ENCODE peak calls at places on chromosome 4, in ten cellular contexts. One of them, this sample, is unnamed.

GRCh38 chr4:60989141-60989540 is 211.0 kb upstream of the ADGRL3 start:
- DNase-seq in M059J: no peak
- DNase-seq in EL: peak
- DNase-seq in cardiac muscle cell: no peak
- DNase-seq in NCI-H446: no peak
- DNase-seq in activated naive CD8-positive, alpha-beta T cell treated with anti-CD3 and anti-CD28 coated beads, Interleukin-2, amount 50 U/mL, for 24 hours: no peak
- DNase-seq in NCI-H510A: no peak
- DNase-seq in fibroblast of lung: no peak
- DNase-seq in A549: no peak
- DNase-seq in effector CD4-positive, alpha-beta T cell: no peak
- DNase-seq in this sample: no peak

GRCh38 chr4:106287353-106287969 is 28.5 kb downstream of the TBCK start:
- DNase-seq in NCI-H446: no peak
- DNase-seq in cardiac muscle cell: peak
- DNase-seq in fibroblast of lung: peak
- DNase-seq in activated naive CD8-positive, alpha-beta T cell treated with anti-CD3 and anti-CD28 coated beads, Interleukin-2, amount 50 U/mL, for 24 hours: no peak
- DNase-seq in M059J: peak
- DNase-seq in NCI-H510A: peak
- DNase-seq in A549: peak
- DNase-seq in EL: peak
- DNase-seq in effector CD4-positive, alpha-beta T cell: no peak
- DNase-seq in this sample: no peak

GRCh38 chr4:14384824-14385223 is 617.5 kb upstream of the CPEB2 start:
- DNase-seq in M059J: no peak
- DNase-seq in EL: no peak
- DNase-seq in effector CD4-positive, alpha-beta T cell: no peak
- DNase-seq in A549: no peak
- DNase-seq in activated naive CD8-positive, alpha-beta T cell treated with anti-CD3 and anti-CD28 coated beads, Interleukin-2, amount 50 U/mL, for 24 hours: no peak
- DNase-seq in NCI-H446: no peak
- DNase-seq in cardiac muscle cell: no peak
- DNase-seq in NCI-H510A: no peak
- DNase-seq in fibroblast of lung: no peak
- DNase-seq in this sample: no peak

GRCh38 chr4:6278801-6279197 is 9.1 kb downstream of the WFS1 start:
- DNase-seq in effector CD4-positive, alpha-beta T cell: no peak
- DNase-seq in NCI-H446: no peak
- DNase-seq in A549: no peak
- DNase-seq in cardiac muscle cell: peak
- DNase-seq in NCI-H510A: no peak
- DNase-seq in M059J: no peak
- DNase-seq in EL: no peak
- DNase-seq in fibroblast of lung: peak
- DNase-seq in activated naive CD8-positive, alpha-beta T cell treated with anti-CD3 and anti-CD28 coated beads, Interleukin-2, amount 50 U/mL, for 24 hours: peak
- DNase-seq in this sample: peak

GRCh38 chr4:54085284-54085683 is 14.7 kb upstream of the GSX2 start:
- DNase-seq in EL: peak
- DNase-seq in activated naive CD8-positive, alpha-beta T cell treated with anti-CD3 and anti-CD28 coated beads, Interleukin-2, amount 50 U/mL, for 24 hours: no peak
- DNase-seq in cardiac muscle cell: peak
- DNase-seq in fibroblast of lung: peak
- DNase-seq in NCI-H446: peak
- DNase-seq in A549: peak
- DNase-seq in effector CD4-positive, alpha-beta T cell: no peak
- DNase-seq in NCI-H510A: no peak
- DNase-seq in M059J: peak
- DNase-seq in this sample: no peak

GRCh38 chr4:24657768-24658617 is 73.6 kb upstream of the DHX15 start:
- DNase-seq in M059J: peak
- DNase-seq in activated naive CD8-positive, alpha-beta T cell treated with anti-CD3 and anti-CD28 coated beads, Interleukin-2, amount 50 U/mL, for 24 hours: peak
- DNase-seq in fibroblast of lung: peak
- DNase-seq in NCI-H510A: no peak
- DNase-seq in NCI-H446: no peak
- DNase-seq in cardiac muscle cell: peak
- DNase-seq in A549: peak
- DNase-seq in EL: peak
- DNase-seq in effector CD4-positive, alpha-beta T cell: no peak
- DNase-seq in this sample: peak

GRCh38 chr4:97987019-97987648 is 156.1 kb downstream of the STPG2 start:
- DNase-seq in effector CD4-positive, alpha-beta T cell: no peak
- DNase-seq in activated naive CD8-positive, alpha-beta T cell treated with anti-CD3 and anti-CD28 coated beads, Interleukin-2, amount 50 U/mL, for 24 hours: no peak
- DNase-seq in NCI-H510A: no peak
- DNase-seq in fibroblast of lung: peak
- DNase-seq in NCI-H446: no peak
- DNase-seq in cardiac muscle cell: peak
- DNase-seq in EL: no peak
- DNase-seq in M059J: peak
- DNase-seq in A549: peak
- DNase-seq in this sample: no peak

GRCh38 chr4:60122820-60123219 is 1077.3 kb upstream of the ADGRL3 start:
- DNase-seq in M059J: no peak
- DNase-seq in EL: no peak
- DNase-seq in NCI-H446: no peak
- DNase-seq in NCI-H510A: no peak
- DNase-seq in A549: no peak
- DNase-seq in cardiac muscle cell: no peak
- DNase-seq in fibroblast of lung: no peak
- DNase-seq in effector CD4-positive, alpha-beta T cell: no peak
- DNase-seq in activated naive CD8-positive, alpha-beta T cell treated with anti-CD3 and anti-CD28 coated beads, Interleukin-2, amount 50 U/mL, for 24 hours: no peak
- DNase-seq in this sample: no peak

GRCh38 chr4:169620846-169621228 is 459 bp downstream of the CLCN3 start:
- DNase-seq in cardiac muscle cell: no peak
- DNase-seq in activated naive CD8-positive, alpha-beta T cell treated with anti-CD3 and anti-CD28 coated beads, Interleukin-2, amount 50 U/mL, for 24 hours: peak
- DNase-seq in NCI-H446: no peak
- DNase-seq in M059J: peak
- DNase-seq in fibroblast of lung: no peak
- DNase-seq in effector CD4-positive, alpha-beta T cell: peak
- DNase-seq in NCI-H510A: no peak
- DNase-seq in A549: peak
- DNase-seq in EL: peak
- DNase-seq in this sample: no peak

GRCh38 chr4:54558889-54559682 is 98.7 kb upstream of the KIT start:
- DNase-seq in cardiac muscle cell: no peak
- DNase-seq in effector CD4-positive, alpha-beta T cell: no peak
- DNase-seq in M059J: no peak
- DNase-seq in EL: no peak
- DNase-seq in NCI-H446: no peak
- DNase-seq in activated naive CD8-positive, alpha-beta T cell treated with anti-CD3 and anti-CD28 coated beads, Interleukin-2, amount 50 U/mL, for 24 hours: no peak
- DNase-seq in NCI-H510A: no peak
- DNase-seq in fibroblast of lung: no peak
- DNase-seq in A549: no peak
- DNase-seq in this sample: no peak

GRCh38 chr4:1907848-1908525 is 36.8 kb downstream of the NSD2 start:
- DNase-seq in fibroblast of lung: no peak
- DNase-seq in cardiac muscle cell: no peak
- DNase-seq in NCI-H510A: peak
- DNase-seq in effector CD4-positive, alpha-beta T cell: no peak
- DNase-seq in M059J: no peak
- DNase-seq in activated naive CD8-positive, alpha-beta T cell treated with anti-CD3 and anti-CD28 coated beads, Interleukin-2, amount 50 U/mL, for 24 hours: no peak
- DNase-seq in NCI-H446: no peak
- DNase-seq in EL: no peak
- DNase-seq in A549: no peak
- DNase-seq in this sample: no peak

GRCh38 chr4:77833158-77833724 is 14.1 kb upstream of the CNOT6L start:
- DNase-seq in EL: no peak
- DNase-seq in fibroblast of lung: no peak
- DNase-seq in NCI-H446: no peak
- DNase-seq in M059J: no peak
- DNase-seq in NCI-H510A: no peak
- DNase-seq in A549: no peak
- DNase-seq in effector CD4-positive, alpha-beta T cell: no peak
- DNase-seq in activated naive CD8-positive, alpha-beta T cell treated with anti-CD3 and anti-CD28 coated beads, Interleukin-2, amount 50 U/mL, for 24 hours: no peak
- DNase-seq in cardiac muscle cell: no peak
- DNase-seq in this sample: no peak

GRCh38 chr4:173807347-173807746 is 277.3 kb upstream of the HAND2 start:
- DNase-seq in NCI-H446: no peak
- DNase-seq in NCI-H510A: no peak
- DNase-seq in EL: no peak
- DNase-seq in A549: no peak
- DNase-seq in effector CD4-positive, alpha-beta T cell: no peak
- DNase-seq in M059J: peak
- DNase-seq in cardiac muscle cell: no peak
- DNase-seq in fibroblast of lung: peak
- DNase-seq in activated naive CD8-positive, alpha-beta T cell treated with anti-CD3 and anti-CD28 coated beads, Interleukin-2, amount 50 U/mL, for 24 hours: no peak
- DNase-seq in this sample: peak

GRCh38 chr4:48914311-48914710 is 7.7 kb upstream of the OCIAD2 start:
- DNase-seq in effector CD4-positive, alpha-beta T cell: no peak
- DNase-seq in cardiac muscle cell: no peak
- DNase-seq in NCI-H510A: no peak
- DNase-seq in M059J: peak
- DNase-seq in A549: no peak
- DNase-seq in fibroblast of lung: no peak
- DNase-seq in activated naive CD8-positive, alpha-beta T cell treated with anti-CD3 and anti-CD28 coated beads, Interleukin-2, amount 50 U/mL, for 24 hours: no peak
- DNase-seq in EL: no peak
- DNase-seq in NCI-H446: no peak
- DNase-seq in this sample: no peak

GRCh38 chr4:179981161-179981560 is 2262.0 kb upstream of the TENM3 start:
- DNase-seq in cardiac muscle cell: no peak
- DNase-seq in fibroblast of lung: no peak
- DNase-seq in effector CD4-positive, alpha-beta T cell: no peak
- DNase-seq in NCI-H446: no peak
- DNase-seq in activated naive CD8-positive, alpha-beta T cell treated with anti-CD3 and anti-CD28 coated beads, Interleukin-2, amount 50 U/mL, for 24 hours: no peak
- DNase-seq in NCI-H510A: no peak
- DNase-seq in M059J: no peak
- DNase-seq in EL: no peak
- DNase-seq in A549: no peak
- DNase-seq in this sample: no peak

GRCh38 chr4:102299708-102300107 is 45.6 kb downstream of the SLC39A8 start:
- DNase-seq in M059J: peak
- DNase-seq in NCI-H446: no peak
- DNase-seq in cardiac muscle cell: peak
- DNase-seq in fibroblast of lung: peak
- DNase-seq in NCI-H510A: no peak
- DNase-seq in effector CD4-positive, alpha-beta T cell: no peak
- DNase-seq in EL: peak
- DNase-seq in activated naive CD8-positive, alpha-beta T cell treated with anti-CD3 and anti-CD28 coated beads, Interleukin-2, amount 50 U/mL, for 24 hours: peak
- DNase-seq in A549: peak
- DNase-seq in this sample: peak

GRCh38 chr4:151484396-151485102 is 75.6 kb downstream of the FHIP1A start:
- DNase-seq in cardiac muscle cell: peak
- DNase-seq in EL: peak
- DNase-seq in A549: peak
- DNase-seq in NCI-H446: no peak
- DNase-seq in effector CD4-positive, alpha-beta T cell: no peak
- DNase-seq in activated naive CD8-positive, alpha-beta T cell treated with anti-CD3 and anti-CD28 coated beads, Interleukin-2, amount 50 U/mL, for 24 hours: no peak
- DNase-seq in fibroblast of lung: peak
- DNase-seq in NCI-H510A: no peak
- DNase-seq in M059J: peak
- DNase-seq in this sample: no peak

GRCh38 chr4:125266901-125267601 is 47.7 kb upstream of the FAT4 start:
- DNase-seq in activated naive CD8-positive, alpha-beta T cell treated with anti-CD3 and anti-CD28 coated beads, Interleukin-2, amount 50 U/mL, for 24 hours: no peak
- DNase-seq in NCI-H510A: no peak
- DNase-seq in effector CD4-positive, alpha-beta T cell: no peak
- DNase-seq in cardiac muscle cell: peak
- DNase-seq in A549: peak
- DNase-seq in M059J: peak
- DNase-seq in EL: peak
- DNase-seq in fibroblast of lung: peak
- DNase-seq in NCI-H446: no peak
- DNase-seq in this sample: no peak

GRCh38 chr4:65014078-65014477 is 604.8 kb upstream of the TECRL start:
- DNase-seq in NCI-H510A: no peak
- DNase-seq in A549: no peak
- DNase-seq in NCI-H446: no peak
- DNase-seq in M059J: no peak
- DNase-seq in cardiac muscle cell: no peak
- DNase-seq in fibroblast of lung: no peak
- DNase-seq in activated naive CD8-positive, alpha-beta T cell treated with anti-CD3 and anti-CD28 coated beads, Interleukin-2, amount 50 U/mL, for 24 hours: no peak
- DNase-seq in EL: no peak
- DNase-seq in effector CD4-positive, alpha-beta T cell: no peak
- DNase-seq in this sample: peak

GRCh38 chr4:18020671-18021469 is 685 bp downstream of the LCORL start:
- DNase-seq in NCI-H446: peak
- DNase-seq in effector CD4-positive, alpha-beta T cell: peak
- DNase-seq in M059J: peak
- DNase-seq in A549: peak
- DNase-seq in EL: peak
- DNase-seq in activated naive CD8-positive, alpha-beta T cell treated with anti-CD3 and anti-CD28 coated beads, Interleukin-2, amount 50 U/mL, for 24 hours: peak
- DNase-seq in cardiac muscle cell: peak
- DNase-seq in NCI-H510A: peak
- DNase-seq in fibroblast of lung: peak
- DNase-seq in this sample: peak

GRCh38 chr4:14193601-14194000 is 566.1 kb upstream of the BOD1L1 start:
- DNase-seq in NCI-H510A: no peak
- DNase-seq in activated naive CD8-positive, alpha-beta T cell treated with anti-CD3 and anti-CD28 coated beads, Interleukin-2, amount 50 U/mL, for 24 hours: no peak
- DNase-seq in effector CD4-positive, alpha-beta T cell: no peak
- DNase-seq in EL: no peak
- DNase-seq in M059J: peak
- DNase-seq in NCI-H446: no peak
- DNase-seq in cardiac muscle cell: no peak
- DNase-seq in A549: no peak
- DNase-seq in fibroblast of lung: peak
- DNase-seq in this sample: no peak

GRCh38 chr4:182022899-182023298 is 220.3 kb upstream of the TENM3 start:
- DNase-seq in activated naive CD8-positive, alpha-beta T cell treated with anti-CD3 and anti-CD28 coated beads, Interleukin-2, amount 50 U/mL, for 24 hours: no peak
- DNase-seq in NCI-H446: no peak
- DNase-seq in EL: no peak
- DNase-seq in NCI-H510A: peak
- DNase-seq in effector CD4-positive, alpha-beta T cell: no peak
- DNase-seq in M059J: no peak
- DNase-seq in A549: no peak
- DNase-seq in cardiac muscle cell: no peak
- DNase-seq in fibroblast of lung: peak
- DNase-seq in this sample: no peak

GRCh38 chr4:73734405-73735070 is 5.8 kb upstream of the CXCL8 start:
- DNase-seq in EL: peak
- DNase-seq in M059J: no peak
- DNase-seq in effector CD4-positive, alpha-beta T cell: no peak
- DNase-seq in A549: no peak
- DNase-seq in NCI-H510A: no peak
- DNase-seq in activated naive CD8-positive, alpha-beta T cell treated with anti-CD3 and anti-CD28 coated beads, Interleukin-2, amount 50 U/mL, for 24 hours: no peak
- DNase-seq in fibroblast of lung: peak
- DNase-seq in cardiac muscle cell: no peak
- DNase-seq in NCI-H446: no peak
- DNase-seq in this sample: no peak

GRCh38 chr4:647481-647880 is 22.1 kb downstream of the PDE6B start:
- DNase-seq in NCI-H510A: no peak
- DNase-seq in M059J: no peak
- DNase-seq in activated naive CD8-positive, alpha-beta T cell treated with anti-CD3 and anti-CD28 coated beads, Interleukin-2, amount 50 U/mL, for 24 hours: no peak
- DNase-seq in effector CD4-positive, alpha-beta T cell: no peak
- DNase-seq in fibroblast of lung: no peak
- DNase-seq in EL: no peak
- DNase-seq in A549: no peak
- DNase-seq in cardiac muscle cell: no peak
- DNase-seq in NCI-H446: no peak
- DNase-seq in this sample: no peak

GRCh38 chr4:119646347-119647071 is 17.9 kb upstream of the PDE5A start:
- DNase-seq in EL: no peak
- DNase-seq in NCI-H510A: no peak
- DNase-seq in effector CD4-positive, alpha-beta T cell: no peak
- DNase-seq in NCI-H446: peak
- DNase-seq in fibroblast of lung: peak
- DNase-seq in cardiac muscle cell: peak
- DNase-seq in activated naive CD8-positive, alpha-beta T cell treated with anti-CD3 and anti-CD28 coated beads, Interleukin-2, amount 50 U/mL, for 24 hours: no peak
- DNase-seq in A549: no peak
- DNase-seq in M059J: no peak
- DNase-seq in this sample: peak

GRCh38 chr4:31791666-31792065 is 1071.5 kb downstream of the PCDH7 start:
- DNase-seq in cardiac muscle cell: no peak
- DNase-seq in activated naive CD8-positive, alpha-beta T cell treated with anti-CD3 and anti-CD28 coated beads, Interleukin-2, amount 50 U/mL, for 24 hours: no peak
- DNase-seq in NCI-H510A: no peak
- DNase-seq in effector CD4-positive, alpha-beta T cell: no peak
- DNase-seq in fibroblast of lung: no peak
- DNase-seq in M059J: no peak
- DNase-seq in EL: no peak
- DNase-seq in NCI-H446: no peak
- DNase-seq in A549: no peak
- DNase-seq in this sample: no peak

GRCh38 chr4:152462715-152463114 is 73.2 kb downstream of the FBXW7 start:
- DNase-seq in effector CD4-positive, alpha-beta T cell: no peak
- DNase-seq in activated naive CD8-positive, alpha-beta T cell treated with anti-CD3 and anti-CD28 coated beads, Interleukin-2, amount 50 U/mL, for 24 hours: no peak
- DNase-seq in A549: no peak
- DNase-seq in EL: peak
- DNase-seq in M059J: no peak
- DNase-seq in NCI-H446: no peak
- DNase-seq in NCI-H510A: no peak
- DNase-seq in fibroblast of lung: no peak
- DNase-seq in cardiac muscle cell: peak
- DNase-seq in this sample: no peak

GRCh38 chr4:125741825-125742452 is 427.2 kb downstream of the FAT4 start:
- DNase-seq in activated naive CD8-positive, alpha-beta T cell treated with anti-CD3 and anti-CD28 coated beads, Interleukin-2, amount 50 U/mL, for 24 hours: no peak
- DNase-seq in NCI-H510A: no peak
- DNase-seq in EL: peak
- DNase-seq in A549: peak
- DNase-seq in NCI-H446: peak
- DNase-seq in M059J: peak
- DNase-seq in effector CD4-positive, alpha-beta T cell: no peak
- DNase-seq in cardiac muscle cell: peak
- DNase-seq in fibroblast of lung: peak
- DNase-seq in this sample: no peak